ENCODE peak calls at places on chromosomes 4 and X, in seven cellular contexts. T is left ventricle myocardium inferior, G is GM12865, A is sigmoid colon, M is transverse colon, S is pancreas, L is iPS DF 6.9. W is an unnamed sample.

GRCh38 chrX:47574096-47574553 is 8.1 kb upstream of the TIMP1 start:
- DNase-seq in M (no peak), L (no peak), T (no peak), S (no peak), A (no peak), G (no peak), W (no peak)

GRCh38 chrX:56794831-56795230 is 65.8 kb downstream of the NBDY start:
- DNase-seq in S (no peak), A (peak; percentile 21), M (no peak), G (no peak), L (no peak), T (no peak), W (no peak)

GRCh38 chrX:47612418-47612817 is 7.2 kb downstream of the SYN1 start:
- DNase-seq in S (no peak), L (no peak), T (no peak), M (no peak), G (no peak), A (no peak), W (no peak)

GRCh38 chr4:8322794-8323704 is 53.5 kb downstream of the HTRA3 start:
- DNase-seq in A (peak; percentile 44), L (no peak), G (no peak), S (no peak), T (no peak), M (no peak), W (no peak)

GRCh38 chr4:151784676-151785075 is 23.9 kb upstream of the GATB start:
- DNase-seq in G (no peak), S (no peak), A (no peak), L (no peak), T (no peak), M (no peak), W (no peak)

GRCh38 chrX:17549005-17549685 is 174.1 kb downstream of the NHS start:
- DNase-seq in G (no peak), A (no peak), L (no peak), T (no peak), M (no peak), S (no peak), W (no peak)

GRCh38 chr4:125244848-125245450 is 69.8 kb upstream of the FAT4 start:
- DNase-seq in T (no peak), G (no peak), A (no peak), M (no peak), S (no peak), L (no peak), W (no peak)

GRCh38 chr4:7559741-7560376 is 125.1 kb upstream of the PSAPL1 start:
- DNase-seq in A (no peak), L (no peak), M (no peak), G (no peak), T (no peak), S (peak; percentile 51), W (no peak)

GRCh38 chr4:6092971-6093370 is 74.7 kb upstream of the C4orf50 start:
- DNase-seq in M (no peak), L (no peak), G (peak; percentile 32), A (no peak), T (no peak), S (no peak), W (no peak)

GRCh38 chrX:2320580-2321327 is 180.0 kb downstream of the DHRSX start:
- DNase-seq in L (no peak), A (no peak), T (peak; percentile 67), G (no peak), M (no peak), S (peak; percentile 15), W (no peak)

GRCh38 chr4:173522160-173522873 is 7.7 kb downstream of the HAND2 start:
- DNase-seq in G (no peak), T (peak; percentile 91), L (no peak), M (peak; percentile 71), A (peak; percentile 97), S (peak; percentile 54), W (peak; percentile 94)

GRCh38 chr4:169658970-169659735 is 38.8 kb downstream of the CLCN3 start:
- DNase-seq in S (no peak), L (no peak), M (no peak), A (no peak), G (no peak), T (no peak), W (no peak)

GRCh38 chrX:34528081-34528480 is 129.0 kb downstream of the TMEM47 start:
- DNase-seq in M (no peak), A (no peak), T (no peak), S (no peak), G (no peak), L (no peak), W (no peak)

GRCh38 chr4:149752729-149753128 is 62.9 kb downstream of the IQCM start:
- DNase-seq in M (no peak), S (no peak), A (no peak), T (no peak), L (no peak), G (no peak), W (no peak)

GRCh38 chr4:116668190-116668589 is 417.2 kb downstream of the TRAM1L1 start:
- DNase-seq in S (no peak), T (no peak), M (no peak), A (no peak), G (peak; percentile 24), L (no peak), W (no peak)

GRCh38 chrX:39591099-39591498 is 506.7 kb downstream of the BCOR start:
- DNase-seq in S (no peak), A (no peak), T (no peak), G (no peak), L (no peak), M (no peak), W (no peak)

GRCh38 chr4:74439952-74440351 is 5.0 kb upstream of the AREG start:
- DNase-seq in S (no peak), T (no peak), A (no peak), G (no peak), M (no peak), L (no peak), W (no peak)

GRCh38 chrX:54064564-54064963 is 20.3 kb upstream of the PHF8 start:
- DNase-seq in T (no peak), L (no peak), S (no peak), A (no peak), G (no peak), M (no peak), W (no peak)

GRCh38 chrX:108439434-108439883 is at the start of gene COL4A5:
- DNase-seq in L (no peak), G (peak; percentile 2), M (peak; percentile 16), A (peak; percentile 70), S (peak; percentile 27), T (peak; percentile 27), W (peak; percentile 75)

GRCh38 chr4:91502365-91502764 is 801.4 kb upstream of the GRID2 start:
- DNase-seq in M (no peak), G (peak; percentile 30), L (peak; percentile 9), A (no peak), T (no peak), S (no peak), W (no peak)

GRCh38 chrX:73448379-73448778 is 1.5 kb downstream of the CDX4 start:
- DNase-seq in T (no peak), M (no peak), G (no peak), S (no peak), L (no peak), A (no peak), W (no peak)

GRCh38 chrX:94830717-94831116 is 1156.7 kb downstream of the FAM133A start:
- DNase-seq in G (no peak), T (no peak), L (no peak), A (no peak), M (no peak), S (no peak), W (no peak)

GRCh38 chr4:76896731-76897521 is 1.0 kb downstream of the SOWAHB start:
- DNase-seq in S (peak; percentile 62), M (peak; percentile 58), A (no peak), L (no peak), G (no peak), T (peak; percentile 17), W (no peak)

GRCh38 chr4:76898385-76898692 is 395 bp upstream of the SOWAHB start:
- DNase-seq in M (no peak), T (no peak), L (no peak), S (no peak), A (no peak), G (no peak), W (no peak)

GRCh38 chr4:76898949-76899640 is 1.2 kb upstream of the SOWAHB start:
- DNase-seq in G (no peak), S (no peak), T (no peak), A (no peak), L (no peak), M (no peak), W (no peak)

GRCh38 chr4:76896048-76896447 is 1.9 kb downstream of the SOWAHB start:
- DNase-seq in G (no peak), A (no peak), L (no peak), T (no peak), M (no peak), S (no peak), W (no peak)

DNA sequence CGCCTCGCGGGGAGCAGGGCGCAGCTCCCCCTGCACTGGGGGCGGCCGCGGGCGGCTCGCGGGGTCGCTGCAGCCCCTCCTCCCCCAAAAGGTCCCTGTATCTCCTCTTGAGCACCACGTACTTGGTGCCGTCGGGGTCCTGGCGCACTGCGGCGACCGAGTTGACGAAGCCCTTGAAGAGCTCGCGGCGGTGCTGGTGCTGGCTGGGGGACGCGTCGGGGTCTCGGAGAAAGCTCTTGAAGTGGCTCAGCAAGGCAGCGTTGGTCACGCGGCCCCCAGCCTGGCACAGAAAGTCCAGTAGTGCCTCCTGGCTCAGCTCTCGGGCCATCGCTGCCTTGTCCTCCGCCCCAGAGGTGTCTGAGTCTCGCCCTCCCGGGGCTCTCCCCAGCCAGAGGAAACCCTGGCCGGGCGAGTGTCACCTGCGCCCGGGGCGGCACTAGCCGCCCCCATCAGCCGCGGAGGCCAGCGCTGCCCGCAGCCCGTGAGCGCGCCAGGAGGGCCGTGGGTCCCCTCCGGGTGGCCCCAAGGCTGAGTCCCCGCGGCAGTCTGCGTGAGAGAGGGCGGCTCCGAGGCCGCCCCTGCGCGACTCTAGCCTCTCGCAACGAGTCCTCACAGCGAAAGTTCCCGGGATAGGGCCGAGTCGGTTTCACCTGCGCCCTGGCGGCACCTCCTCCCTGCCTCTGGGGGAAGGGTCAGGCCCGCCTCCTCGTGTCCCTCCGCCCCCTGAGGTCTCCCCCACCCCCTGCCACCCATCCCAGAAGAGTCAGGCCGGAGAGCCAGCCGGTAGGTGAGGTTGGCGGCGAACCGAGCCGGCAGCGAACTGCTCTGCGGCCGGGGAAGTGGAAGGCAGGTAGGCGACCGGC is at the start of gene SOWAHB:
- DNase-seq in L (no peak), G (peak; percentile 32), T (no peak), A (no peak), S (peak; percentile 92), M (peak; percentile 93), W (no peak)
- H3K4me3 ChIP-seq in L (peak within 1 kb of the TSS; percentile 63), G (peak within 1 kb of the TSS; percentile 61), T (peak within 1 kb of the TSS; percentile 65), A (peak within 1 kb of the TSS; percentile 26), S (peak within 1 kb of the TSS; percentile 81), M (peak within 1 kb of the TSS; percentile 64), W (peak within 1 kb of the TSS; percentile 36)

GRCh38 chrX:48736303-48736702 is 25.2 kb upstream of the GLOD5 start:
- DNase-seq in G (peak; percentile 2), A (no peak), L (no peak), T (no peak), S (no peak), M (no peak), W (no peak)
- H3K4me3 ChIP-seq in G (peak overlapping the region; percentile 52), A (no peak overlapping the region), L (no peak overlapping the region), T (no peak overlapping the region), S (no peak overlapping the region), M (no peak overlapping the region), W (peak overlapping the region; percentile 18)

GRCh38 chrX:15269618-15270521 is at the start of gene ASB9:
- DNase-seq in T (no peak), L (no peak), G (peak; percentile 22), A (no peak), S (peak; percentile 68), M (peak; percentile 47), W (peak; percentile 26)
- H3K4me3 ChIP-seq in T (peak within 1 kb of the TSS; percentile 49), L (no peak within 1 kb of the TSS), G (no peak within 1 kb of the TSS), A (no peak within 1 kb of the TSS), S (no peak within 1 kb of the TSS), M (no peak within 1 kb of the TSS), W (no peak within 1 kb of the TSS)

GRCh38 chrX:45187731-45188130 is 12.9 kb downstream of the DIPK2B start:
- DNase-seq in S (no peak), L (no peak), M (no peak), T (no peak), G (no peak), A (no peak), W (no peak)
- H3K4me3 ChIP-seq in S (peak overlapping the region; percentile 13), L (no peak overlapping the region), M (peak overlapping the region; percentile 28), T (peak overlapping the region; percentile 59), G (no peak overlapping the region), A (peak overlapping the region; percentile 20), W (no peak overlapping the region)

W was measured in uterus.